ENCODE peak calls at places on chromosomes 2 and 18, in six cellular contexts. F is H9, D is foreskin fibroblast, G is omental fat pad, B is cardiac fibroblast, O is astrocyte of the cerebellum. S is an unnamed sample.

GRCh38 chr2:120896904-120897303 is 161.2 kb downstream of the GLI2 start:
- DNase-seq in D (no peak), O (no peak), B (no peak), F (no peak), G (no peak), S (no peak)

GRCh38 chr2:122077771-122078170 is 322.3 kb downstream of the TSN start:
- DNase-seq in G (no peak), B (no peak), F (no peak), D (no peak), O (no peak), S (no peak)

GRCh38 chr2:174663572-174663971 is 66.0 kb upstream of the WIPF1 start:
- DNase-seq in F (no peak), O (no peak), B (peak), D (peak), G (no peak), S (no peak)

GRCh38 chr2:230866704-230867561 is 2.2 kb downstream of the ITM2C start:
- DNase-seq in G (no peak), F (no peak), B (peak), O (no peak), D (peak), S (no peak)

GRCh38 chr2:105383456-105383855 is 15.4 kb downstream of the FHL2 start:
- DNase-seq in B (no peak), F (no peak), D (no peak), O (no peak), G (no peak), S (no peak)

GRCh38 chr2:57550912-57551311 is 495.7 kb upstream of the VRK2 start:
- DNase-seq in D (no peak), O (no peak), F (no peak), G (no peak), B (no peak), S (no peak)

GRCh38 chr18:45330170-45330594 is 285.1 kb upstream of the SLC14A2 start:
- DNase-seq in D (no peak), B (peak), F (no peak), G (no peak), O (no peak), S (no peak)

GRCh38 chr18:80070825-80071224 is 36.6 kb downstream of the RBFA start:
- DNase-seq in F (no peak), D (no peak), G (no peak), O (no peak), B (no peak), S (no peak)

GRCh38 chr2:74072542-74072941 is 75.2 kb downstream of the BOLA3 start:
- DNase-seq in O (no peak), F (no peak), D (no peak), B (peak), G (no peak), S (no peak)

GRCh38 chr2:190837991-190838390 is 42.6 kb upstream of the GLS start:
- DNase-seq in F (no peak), D (no peak), O (no peak), G (no peak), B (peak), S (no peak)

GRCh38 chr2:85213893-85214512 is 80.8 kb downstream of the TCF7L1 start:
- DNase-seq in D (no peak), O (no peak), G (no peak), B (no peak), F (no peak), S (no peak)

GRCh38 chr2:55168221-55169154 is 63.6 kb downstream of the CLHC1 start:
- DNase-seq in D (peak), O (peak), G (no peak), B (peak), F (no peak), S (no peak)

GRCh38 chr2:42843611-42844010 is 51.2 kb upstream of the HAAO start:
- DNase-seq in D (no peak), F (no peak), O (no peak), G (no peak), B (no peak), S (no peak)

GRCh38 chr2:224401641-224402342 is at the start of gene FAM124B:
- DNase-seq in F (no peak), D (peak), O (no peak), G (peak), B (peak), S (peak)

GRCh38 chr2:222609391-222609790 is 46.5 kb downstream of the FARSB start:
- DNase-seq in F (no peak), O (no peak), G (no peak), B (peak), D (peak), S (no peak)

GRCh38 chr2:86393521-86394490 is 47.4 kb upstream of the KDM3A start:
- DNase-seq in B (peak), F (no peak), G (no peak), D (peak), O (no peak), S (no peak)

GRCh38 chr18:31721596-31721995 is 37.2 kb upstream of the B4GALT6 start:
- DNase-seq in D (no peak), G (no peak), B (peak), O (no peak), F (no peak), S (no peak)

GRCh38 chr2:160650196-160651108 is 156.8 kb upstream of the RBMS1 start:
- DNase-seq in O (no peak), D (no peak), F (no peak), B (no peak), G (no peak), S (no peak)

GRCh38 chr2:65354773-65355172 is 77.6 kb downstream of the SPRED2 start:
- DNase-seq in O (no peak), F (no peak), G (no peak), D (no peak), B (no peak), S (no peak)

GRCh38 chr2:52340185-52340584 is 1308.3 kb upstream of the NRXN1 start:
- DNase-seq in B (no peak), G (no peak), D (no peak), O (no peak), F (peak), S (peak)

GRCh38 chr2:210442869-210443268 is 33.7 kb downstream of the LANCL1 start:
- DNase-seq in B (no peak), F (no peak), D (no peak), O (no peak), G (no peak), S (no peak)

GRCh38 chr18:3256693-3257626 is 5.0 kb upstream of the MYL12B start:
- DNase-seq in O (no peak), D (no peak), B (peak), G (no peak), F (no peak), S (no peak)

GRCh38 chr2:45700407-45701013 is 49.0 kb downstream of the PRKCE start:
- DNase-seq in O (no peak), B (no peak), G (no peak), D (no peak), F (no peak), S (no peak)

GRCh38 chr2:108449410-108450200 is 599 bp downstream of the GCC2 start:
- DNase-seq in F (no peak), D (peak), G (no peak), O (no peak), B (peak), S (no peak)

GRCh38 chr2:40416486-40416885 is 35.4 kb downstream of the SLC8A1 start:
- DNase-seq in B (peak), F (no peak), O (no peak), G (no peak), D (no peak), S (no peak)

GRCh38 chr2:176123847-176124273 is 1.3 kb downstream of the HOXD9 start:
- DNase-seq in B (no peak), O (no peak), G (no peak), F (peak), D (no peak), S (no peak)

GRCh38 chr2:10424051-10424450 is 24.1 kb downstream of the ODC1 start:
- DNase-seq in G (no peak), O (peak), D (peak), B (peak), F (no peak), S (no peak)

GRCh38 chr2:39938035-39938835 is 159.2 kb upstream of the THUMPD2 start:
- DNase-seq in O (peak), B (no peak), F (no peak), G (no peak), D (peak), S (no peak)

GRCh38 chr2:25369876-25370275 is 28.2 kb upstream of the DNMT3A start:
- DNase-seq in F (no peak), D (no peak), O (no peak), G (peak), B (no peak), S (no peak)

DNA sequence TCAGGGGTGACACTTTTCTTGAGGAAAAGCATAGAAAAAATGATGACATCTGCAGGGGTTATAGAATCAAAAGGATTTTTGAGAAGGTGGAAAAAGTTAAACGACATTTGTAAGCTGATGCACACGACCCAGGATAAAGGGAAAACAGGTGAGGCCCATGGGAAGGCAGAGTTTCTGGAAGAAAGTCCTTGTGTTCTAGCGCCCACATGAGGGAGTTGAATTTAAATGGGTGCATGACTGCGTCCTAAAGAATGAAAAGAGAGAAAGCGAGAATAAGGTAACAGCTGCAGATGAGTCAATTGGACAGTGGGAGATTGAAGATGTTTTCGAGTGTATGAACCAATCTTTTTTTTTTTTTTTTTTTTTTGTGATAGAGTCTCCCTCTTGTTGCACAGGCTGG is 158.1 kb downstream of the GALR1 start:
- DNase-seq in B (no peak), O (no peak), F (no peak), G (no peak), D (no peak), S (no peak)
- TF ChIP-seq CTCF in B (no peak), O (no peak), F (peak), G (no peak), D (no peak), S (no peak)

GRCh38 chr2:14616342-14616741 is 16.2 kb upstream of the LRATD1 start:
- DNase-seq in D (no peak), B (no peak), O (peak), G (no peak), F (no peak), S (no peak)

GRCh38 chr2:14621874-14622273 is 10.6 kb upstream of the LRATD1 start:
- DNase-seq in B (no peak), D (no peak), F (no peak), G (no peak), O (no peak), S (no peak)

GRCh38 chr2:14616950-14617349 is 15.6 kb upstream of the LRATD1 start:
- DNase-seq in G (no peak), F (no peak), D (no peak), B (no peak), O (no peak), S (no peak)

GRCh38 chr2:14623241-14623640 is 9.3 kb upstream of the LRATD1 start:
- DNase-seq in O (no peak), D (no peak), G (no peak), B (no peak), F (no peak), S (no peak)

DNA sequence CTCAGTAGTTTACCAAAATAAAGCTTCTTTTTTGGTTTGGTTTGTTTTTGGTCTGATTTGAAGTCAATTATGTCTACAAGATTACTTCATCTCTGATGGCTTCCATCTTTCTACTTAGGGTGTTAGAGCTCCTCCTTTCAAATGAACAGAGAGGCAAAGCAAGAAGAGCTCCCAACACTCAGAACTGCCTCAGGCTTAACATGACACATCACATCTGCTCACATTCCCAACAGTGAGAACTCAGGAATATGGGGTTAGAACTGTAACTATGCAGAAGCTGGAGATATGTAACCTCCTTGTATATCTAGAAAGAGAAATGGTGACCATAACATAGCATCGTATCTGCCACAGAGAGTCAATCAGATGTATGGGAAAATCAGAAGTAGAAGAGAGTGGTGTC is 11.4 kb upstream of the LRATD1 start:
- DNase-seq in F (no peak), D (no peak), B (no peak), O (no peak), G (no peak), S (no peak)
- TF ChIP-seq CTCF in F (no peak), D (no peak), B (no peak), O (no peak), G (no peak), S (no peak)

DNA sequence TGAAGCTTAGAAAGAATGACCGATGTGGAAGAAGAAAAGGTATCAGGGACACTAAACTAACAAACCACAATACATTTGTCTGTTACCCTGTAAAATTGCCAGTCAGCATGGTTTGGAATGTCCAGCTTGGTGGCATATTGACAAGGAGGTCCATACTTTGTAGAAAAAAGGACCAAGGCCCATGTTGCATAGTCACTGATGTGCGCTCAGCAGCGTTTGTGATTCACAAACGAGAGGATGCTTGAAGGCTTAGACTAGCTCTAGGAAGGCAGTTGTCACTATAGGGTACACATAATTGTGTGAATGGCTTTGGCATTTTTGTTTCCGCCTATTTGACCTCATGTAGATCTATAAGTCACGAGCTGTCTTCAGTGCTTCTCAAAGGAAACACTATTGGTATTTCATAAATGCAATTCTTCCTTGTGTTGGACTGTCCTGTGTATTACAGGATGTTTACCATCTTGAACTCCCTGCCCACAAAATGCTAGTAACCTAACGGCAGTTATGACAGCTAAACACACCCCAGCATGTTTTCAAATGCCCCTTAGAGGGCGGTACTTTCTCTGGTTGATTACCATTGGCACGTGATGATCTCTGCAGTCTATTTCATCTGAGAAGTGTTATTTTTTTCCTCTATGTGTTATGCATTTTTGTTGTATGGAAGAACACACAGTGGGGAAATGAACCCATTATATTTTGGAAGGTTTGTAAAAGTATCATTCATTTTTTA is 304.2 kb downstream of the CYRIA start:
- DNase-seq in B (no peak), D (no peak), G (no peak), O (no peak), F (no peak), S (no peak)
- TF ChIP-seq CTCF in B (no peak), D (no peak), G (no peak), O (no peak), F (peak), S (no peak)

GRCh38 chr2:233810385-233810784 is 32.3 kb downstream of the MROH2A start:
- DNase-seq in O (no peak), D (no peak), B (no peak), F (no peak), G (no peak), S (no peak)

GRCh38 chr2:233803994-233804393 is 25.9 kb downstream of the MROH2A start:
- DNase-seq in B (no peak), G (no peak), F (no peak), D (no peak), O (no peak), S (no peak)

GRCh38 chr2:233807966-233808892 is 30.1 kb downstream of the MROH2A start:
- DNase-seq in D (no peak), B (no peak), F (peak), O (no peak), G (no peak), S (no peak)

GRCh38 chr2:233811087-233811486 is 33.0 kb downstream of the MROH2A start:
- DNase-seq in D (no peak), G (peak), F (no peak), B (no peak), O (no peak), S (no peak)

GRCh38 chr2:233807215-233807865 is 29.2 kb downstream of the MROH2A start:
- DNase-seq in B (no peak), G (no peak), F (peak), D (no peak), O (no peak), S (no peak)
- TF ChIP-seq CTCF in B (no peak), G (no peak), F (peak), D (no peak), O (no peak), S (no peak)

GRCh38 chr2:219501849-219502248 is 3.2 kb downstream of the GMPPA start:
- DNase-seq in O (no peak), B (no peak), D (no peak), G (no peak), F (no peak), S (no peak)
- TF ChIP-seq CTCF in O (no peak), B (no peak), D (no peak), G (no peak), F (no peak), S (no peak)

GRCh38 chr2:177392373-177393246 is at the start of gene AGPS:
- DNase-seq in F (peak), G (peak), B (peak), O (no peak), D (peak), S (peak)
- TF ChIP-seq CTCF in F (peak), G (no peak), B (no peak), O (no peak), D (no peak), S (peak)

DNA sequence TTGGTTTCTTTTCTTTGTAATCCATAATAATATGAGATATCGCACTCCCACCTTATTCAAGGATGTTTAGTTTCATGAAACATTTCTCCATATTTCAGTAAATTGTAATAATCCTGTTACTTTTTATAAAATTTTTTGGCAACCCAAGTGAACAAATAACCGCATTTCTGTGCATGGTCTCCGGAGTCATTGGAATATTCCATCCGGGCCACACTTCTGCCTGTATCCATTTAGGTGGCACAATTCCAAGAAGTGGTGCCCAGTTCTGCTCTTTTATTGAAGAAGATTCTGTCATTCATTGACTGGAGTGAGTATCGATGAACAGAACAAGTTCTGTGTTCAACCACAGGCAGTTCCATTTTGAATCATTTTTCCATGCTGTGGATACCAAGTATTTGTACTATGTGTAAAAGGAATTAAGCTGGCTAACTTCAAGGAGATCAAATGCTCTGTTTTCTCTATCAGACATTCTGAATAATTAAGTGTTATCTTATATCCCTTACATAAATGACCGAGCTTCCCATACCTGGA is 26.6 kb upstream of the ICOS start:
- DNase-seq in F (no peak), D (no peak), G (no peak), B (no peak), O (no peak), S (no peak)
- TF ChIP-seq CTCF in F (peak), D (no peak), G (no peak), B (no peak), O (no peak), S (peak)

DNA sequence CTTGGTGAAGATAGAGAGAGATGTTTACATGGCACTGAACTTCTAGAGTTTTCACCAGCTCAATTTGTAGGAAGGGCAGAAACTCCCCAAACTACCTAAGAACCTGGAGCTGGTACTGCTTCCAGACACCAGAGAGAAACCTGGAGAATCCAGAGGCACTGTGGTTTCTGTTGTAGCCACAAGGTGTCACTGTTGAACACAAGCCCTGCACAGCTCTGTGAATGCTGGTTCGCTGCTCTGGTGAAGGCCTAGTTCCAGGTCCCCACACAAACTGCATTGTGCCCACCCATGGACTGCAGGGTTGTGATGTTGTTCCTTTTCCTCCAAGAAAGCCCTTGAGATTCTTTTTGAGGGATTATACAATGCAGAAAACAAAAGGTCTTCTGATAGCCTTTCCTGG is 150.5 kb upstream of the HS6ST1 start:
- DNase-seq in F (peak), O (no peak), G (no peak), B (no peak), D (no peak), S (no peak)
- TF ChIP-seq CTCF in F (peak), O (no peak), G (no peak), B (peak), D (peak), S (peak)